ENCODE peak calls at places on chromosomes 13 and 19, in six cellular contexts. P, L, M, B, F and R are unnamed samples.

GRCh38 chr19:3387645-3388589 is 21.5 kb downstream of the NFIC start:
- DNase-seq in B (peak; percentile 94), P (no peak), M (peak; percentile 96), F (no peak), L (no peak), R (peak; percentile 50)

GRCh38 chr19:55227241-55228014 is 1.1 kb downstream of the TMEM86B start:
- DNase-seq in P (no peak), M (no peak), B (no peak), L (no peak), F (no peak), R (no peak)

GRCh38 chr13:113969311-113969972 is 4.4 kb downstream of the C13orf46 start:
- DNase-seq in M (peak; percentile 64), B (no peak), F (no peak), L (no peak), P (no peak), R (no peak)

GRCh38 chr13:105783261-105783660 is 752.2 kb downstream of the EFNB2 start:
- DNase-seq in M (no peak), F (no peak), P (no peak), L (no peak), B (no peak), R (no peak)

GRCh38 chr19:10952809-10953208 is 8.0 kb upstream of the SMARCA4 start:
- DNase-seq in B (no peak), P (no peak), F (no peak), M (no peak), L (no peak), R (no peak)

GRCh38 chr13:29594310-29594709 is 1.2 kb downstream of the SLC7A1 start:
- DNase-seq in B (no peak), M (peak; percentile 78), F (peak; percentile 39), P (no peak), L (peak; percentile 51), R (peak; percentile 78)

GRCh38 chr13:37956536-37956935 is 87.0 kb upstream of the TRPC4 start:
- DNase-seq in M (no peak), L (no peak), F (no peak), B (no peak), P (no peak), R (no peak)

GRCh38 chr19:55340784-55341147 is 1.1 kb downstream of the KMT5C start:
- DNase-seq in F (no peak), B (no peak), L (peak; percentile 35), M (no peak), P (no peak), R (no peak)

GRCh38 chr13:92838786-92839185 is 387.8 kb upstream of the GPC6 start:
- DNase-seq in B (no peak), F (no peak), L (no peak), M (no peak), P (no peak), R (peak; percentile 97)

GRCh38 chr13:41212881-41213280 is 18.5 kb upstream of the KBTBD7 start:
- DNase-seq in M (no peak), P (no peak), B (no peak), L (no peak), F (no peak), R (no peak)

GRCh38 chr13:30744056-30744684 is 8.8 kb downstream of the ALOX5AP start:
- DNase-seq in M (no peak), B (no peak), P (peak; percentile 64), L (peak; percentile 89), F (no peak), R (peak; percentile 60)

GRCh38 chr13:76009491-76009890 is 373.4 kb downstream of the LMO7 start:
- DNase-seq in F (no peak), L (no peak), B (no peak), M (no peak), P (no peak), R (peak; percentile 64)

GRCh38 chr13:23544668-23545067 is 25.5 kb upstream of the TNFRSF19 start:
- DNase-seq in F (no peak), L (no peak), M (no peak), B (no peak), P (no peak), R (no peak)

GRCh38 chr19:12681074-12681987 is at the start of gene DHPS:
- DNase-seq in F (peak; percentile 88), P (peak; percentile 72), B (peak; percentile 90), L (peak; percentile 90), M (peak; percentile 97), R (peak; percentile 98)

GRCh38 chr19:20453424-20453938 is 112.1 kb downstream of the ZNF737 start:
- DNase-seq in M (no peak), L (no peak), F (no peak), P (no peak), B (no peak), R (no peak)

GRCh38 chr13:67554746-67555452 is 324.8 kb upstream of the PCDH9 start:
- DNase-seq in F (no peak), B (no peak), M (no peak), L (no peak), P (no peak), R (peak; percentile 68)

GRCh38 chr13:90485441-90485840 is 862.0 kb upstream of the MIR17HG start:
- DNase-seq in B (no peak), F (no peak), M (no peak), L (no peak), P (no peak), R (peak; percentile 82)